ENCODE peak calls at places on chromosomes 16 and 17, in eight cellular contexts. Z is cardiac muscle cell, C is A549, K is breast epithelium, G is progenitor cell of endocrine pancreas, V is astrocyte of the cerebellum, O is tibial nerve, J is BJ. M is an unnamed sample.

GRCh38 chr16:56163089-56163488 is 28.2 kb upstream of the GNAO1 start:
- DNase-seq in Z (no peak), C (no peak), K (no peak), G (no peak), V (no peak), O (no peak), J (no peak), M (no peak)

GRCh38 chr17:37848690-37849616 is 75.3 kb upstream of the TBC1D3K start:
- DNase-seq in Z (peak), C (peak), K (no peak), G (no peak), V (peak), O (no peak), J (peak), M (no peak)

GRCh38 chr16:58196898-58197313 is 1.0 kb downstream of the CSNK2A2 start:
- DNase-seq in Z (peak), C (no peak), K (no peak), G (no peak), V (no peak), O (no peak), J (no peak), M (no peak)

GRCh38 chr17:14499976-14500375 is 199.1 kb downstream of the HS3ST3B1 start:
- DNase-seq in Z (no peak), C (no peak), K (no peak), G (no peak), V (no peak), O (no peak), J (no peak), M (no peak)

GRCh38 chr17:27498615-27499316 is 42.5 kb downstream of the KSR1 start:
- DNase-seq in Z (no peak), C (no peak), K (no peak), G (no peak), V (no peak), O (no peak), J (no peak), M (no peak)

GRCh38 chr16:88754912-88755744 is 29.9 kb downstream of the PIEZO1 start:
- DNase-seq in Z (peak), C (no peak), K (no peak), G (no peak), V (no peak), O (no peak), J (no peak), M (no peak)

GRCh38 chr16:66154801-66155200 is 211.7 kb upstream of the CDH5 start:
- DNase-seq in Z (peak), C (no peak), K (no peak), G (no peak), V (no peak), O (no peak), J (no peak), M (no peak)

GRCh38 chr16:12896562-12896961 is 4.8 kb upstream of the SHISA9 start:
- DNase-seq in Z (no peak), C (peak), K (no peak), G (no peak), V (peak), O (no peak), J (no peak), M (no peak)

GRCh38 chr17:51000835-51001638 is 119.6 kb downstream of the SPAG9 start:
- DNase-seq in Z (peak), C (peak), K (no peak), G (no peak), V (peak), O (no peak), J (no peak), M (no peak)

GRCh38 chr16:57634171-57634570 is 5.7 kb downstream of the ADGRG1 start:
- DNase-seq in Z (no peak), C (no peak), K (no peak), G (no peak), V (no peak), O (no peak), J (no peak), M (no peak)

GRCh38 chr17:60079401-60079861 is 710 bp upstream of the HEATR6 start:
- DNase-seq in Z (peak), C (peak), K (no peak), G (no peak), V (no peak), O (no peak), J (no peak), M (no peak)

GRCh38 chr17:48294989-48295892 is 134.8 kb downstream of the SKAP1 start:
- DNase-seq in Z (peak), C (peak), K (no peak), G (no peak), V (no peak), O (no peak), J (no peak), M (no peak)

GRCh38 chr17:38725066-38725465 is 5.1 kb upstream of the CISD3 start:
- DNase-seq in Z (no peak), C (no peak), K (no peak), G (no peak), V (no peak), O (no peak), J (no peak), M (no peak)

GRCh38 chr16:35573407-35573806 is 2114.0 kb downstream of the TP53TG3F start:
- DNase-seq in Z (no peak), C (no peak), K (no peak), G (no peak), V (no peak), O (no peak), J (no peak), M (no peak)
- TF ChIP-seq CTCF in Z (no peak), C (no peak), K (no peak), G (no peak), V (no peak), O (no peak), J (no peak), M (no peak)

GRCh38 chr16:85169333-85170065 is 57.2 kb upstream of the CIBAR2 start:
- DNase-seq in Z (peak), C (no peak), K (no peak), G (no peak), V (no peak), O (no peak), J (no peak), M (no peak)
- TF ChIP-seq CTCF in Z (no peak), C (no peak), K (no peak), G (no peak), V (no peak), O (no peak), J (no peak), M (no peak)

GRCh38 chr16:5756969-5757368 is 659.4 kb upstream of the EEF2KMT start:
- DNase-seq in Z (no peak), C (no peak), K (no peak), G (no peak), V (no peak), O (no peak), J (no peak), M (no peak)
- TF ChIP-seq CTCF in Z (no peak), C (no peak), K (no peak), G (peak), V (peak), O (no peak), J (no peak), M (no peak)

GRCh38 chr16:16093625-16094332 is 129.5 kb downstream of the ABCC6 start:
- DNase-seq in Z (no peak), C (no peak), K (no peak), G (no peak), V (no peak), O (no peak), J (no peak), M (no peak)

GRCh38 chr16:16099320-16099719 is 124.0 kb downstream of the ABCC6 start:
- DNase-seq in Z (no peak), C (no peak), K (no peak), G (no peak), V (no peak), O (no peak), J (no peak), M (no peak)

GRCh38 chr16:16095646-16096045 is 127.6 kb downstream of the ABCC6 start:
- DNase-seq in Z (no peak), C (no peak), K (no peak), G (no peak), V (no peak), O (no peak), J (no peak), M (no peak)

GRCh38 chr16:16096858-16097213 is 126.5 kb downstream of the ABCC6 start:
- DNase-seq in Z (no peak), C (no peak), K (no peak), G (no peak), V (no peak), O (no peak), J (no peak), M (no peak)

DNA sequence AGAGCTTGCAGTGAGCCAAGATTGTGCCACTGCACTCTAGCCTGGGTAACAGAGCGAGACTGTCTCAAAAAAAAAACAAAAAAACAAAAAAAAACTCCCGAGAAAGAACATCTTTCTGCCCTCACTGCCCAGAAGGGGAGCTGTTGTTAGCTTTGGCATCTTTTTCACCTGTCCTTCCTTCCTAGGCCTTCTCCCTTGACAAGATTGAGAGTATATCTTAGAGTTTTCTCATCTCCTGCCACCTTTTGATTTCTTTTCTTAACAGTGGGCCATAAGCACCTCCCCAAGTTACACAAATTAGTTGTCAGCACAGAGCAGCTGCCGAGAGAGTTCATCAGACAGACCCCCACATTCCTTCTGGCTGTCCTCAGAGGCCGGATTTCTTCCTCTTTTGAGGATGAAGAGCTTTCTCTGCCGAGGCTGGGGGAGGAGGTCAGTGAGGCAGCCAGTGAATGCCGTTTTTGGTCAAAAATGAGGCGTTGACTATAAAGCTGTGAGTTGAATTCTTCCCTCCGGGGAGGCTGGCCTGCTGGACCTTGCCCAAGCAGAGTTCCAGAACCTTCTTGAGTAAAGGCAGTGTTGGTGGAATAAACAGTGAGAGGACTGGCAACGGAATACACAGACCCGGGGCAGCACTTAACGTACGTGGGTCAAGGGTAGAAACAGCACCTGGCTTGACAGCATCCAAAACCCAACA is 127.0 kb downstream of the ABCC6 start:
- DNase-seq in Z (peak), C (no peak), K (no peak), G (no peak), V (no peak), O (no peak), J (peak), M (no peak)
- TF ChIP-seq CTCF in Z (peak), C (no peak), K (no peak), G (peak), V (peak), O (peak), J (peak), M (no peak)